ENCODE peak calls at places on chromosome 2, in nine cellular contexts. One of them, this sample, is unnamed.

GRCh38 chr2:74063486-74063885 is 78.8 kb downstream of the TET3 start:
- DNase-seq in K562: no peak
- DNase-seq in transverse colon: no peak
- DNase-seq in spleen: no peak
- DNase-seq in GM23338: no peak
- DNase-seq in endothelial cell of umbilical vein: no peak
- DNase-seq in H1: no peak
- DNase-seq in stomach: no peak
- DNase-seq in GM12891: no peak
- DNase-seq in this sample: no peak

GRCh38 chr2:240956161-240956934 is 42.1 kb upstream of the SNED1 start:
- DNase-seq in spleen: peak
- DNase-seq in K562: no peak
- DNase-seq in GM12891: no peak
- DNase-seq in stomach: peak
- DNase-seq in transverse colon: no peak
- DNase-seq in H1: peak
- DNase-seq in GM23338: no peak
- DNase-seq in endothelial cell of umbilical vein: no peak
- DNase-seq in this sample: peak

GRCh38 chr2:120939595-120940318 is 204.1 kb downstream of the GLI2 start:
- DNase-seq in K562: peak
- DNase-seq in H1: no peak
- DNase-seq in spleen: no peak
- DNase-seq in endothelial cell of umbilical vein: no peak
- DNase-seq in transverse colon: no peak
- DNase-seq in GM23338: no peak
- DNase-seq in stomach: no peak
- DNase-seq in GM12891: no peak
- DNase-seq in this sample: no peak

GRCh38 chr2:237505188-237505939 is 18.3 kb downstream of the MLPH start:
- DNase-seq in spleen: peak
- DNase-seq in K562: no peak
- DNase-seq in H1: no peak
- DNase-seq in GM12891: no peak
- DNase-seq in GM23338: no peak
- DNase-seq in stomach: no peak
- DNase-seq in endothelial cell of umbilical vein: no peak
- DNase-seq in transverse colon: no peak
- DNase-seq in this sample: no peak

GRCh38 chr2:156343940-156344301 is 11.4 kb upstream of the NR4A2 start:
- DNase-seq in stomach: no peak
- DNase-seq in endothelial cell of umbilical vein: no peak
- DNase-seq in GM23338: no peak
- DNase-seq in GM12891: no peak
- DNase-seq in H1: no peak
- DNase-seq in K562: peak
- DNase-seq in spleen: no peak
- DNase-seq in transverse colon: no peak
- DNase-seq in this sample: no peak

GRCh38 chr2:9694661-9695060 is 63.9 kb upstream of the YWHAQ start:
- DNase-seq in H1: no peak
- DNase-seq in spleen: no peak
- DNase-seq in transverse colon: no peak
- DNase-seq in K562: no peak
- DNase-seq in GM12891: no peak
- DNase-seq in endothelial cell of umbilical vein: no peak
- DNase-seq in stomach: no peak
- DNase-seq in GM23338: peak
- DNase-seq in this sample: no peak

GRCh38 chr2:234289789-234290188 is 207.1 kb downstream of the ARL4C start:
- DNase-seq in H1: no peak
- DNase-seq in endothelial cell of umbilical vein: no peak
- DNase-seq in K562: no peak
- DNase-seq in transverse colon: no peak
- DNase-seq in spleen: no peak
- DNase-seq in GM12891: no peak
- DNase-seq in GM23338: no peak
- DNase-seq in stomach: no peak
- DNase-seq in this sample: no peak

GRCh38 chr2:101387151-101387807 is at the start of gene CREG2:
- DNase-seq in GM23338: peak
- DNase-seq in transverse colon: peak
- DNase-seq in K562: peak
- DNase-seq in endothelial cell of umbilical vein: peak
- DNase-seq in spleen: peak
- DNase-seq in H1: peak
- DNase-seq in GM12891: peak
- DNase-seq in stomach: peak
- DNase-seq in this sample: peak

GRCh38 chr2:43075054-43075593 is 151.3 kb downstream of the ZFP36L2 start:
- DNase-seq in stomach: peak
- DNase-seq in endothelial cell of umbilical vein: peak
- DNase-seq in spleen: peak
- DNase-seq in K562: no peak
- DNase-seq in transverse colon: peak
- DNase-seq in GM12891: no peak
- DNase-seq in H1: no peak
- DNase-seq in GM23338: no peak
- DNase-seq in this sample: no peak

GRCh38 chr2:68853035-68853434 is 18.2 kb downstream of the BMP10 start:
- DNase-seq in K562: no peak
- DNase-seq in spleen: no peak
- DNase-seq in stomach: no peak
- DNase-seq in transverse colon: no peak
- DNase-seq in GM23338: no peak
- DNase-seq in H1: no peak
- DNase-seq in endothelial cell of umbilical vein: no peak
- DNase-seq in GM12891: no peak
- DNase-seq in this sample: no peak

GRCh38 chr2:60831921-60832320 is 49.5 kb upstream of the REL start:
- DNase-seq in spleen: no peak
- DNase-seq in H1: no peak
- DNase-seq in GM23338: no peak
- DNase-seq in K562: no peak
- DNase-seq in endothelial cell of umbilical vein: no peak
- DNase-seq in transverse colon: no peak
- DNase-seq in GM12891: no peak
- DNase-seq in stomach: no peak
- DNase-seq in this sample: no peak

GRCh38 chr2:238938460-238939055 is 90.7 kb downstream of the TWIST2 start:
- DNase-seq in transverse colon: peak
- DNase-seq in spleen: peak
- DNase-seq in endothelial cell of umbilical vein: no peak
- DNase-seq in H1: peak
- DNase-seq in stomach: peak
- DNase-seq in K562: no peak
- DNase-seq in GM23338: no peak
- DNase-seq in GM12891: no peak
- DNase-seq in this sample: no peak
- TF ChIP-seq POLR2AphosphoS5 in transverse colon: peak
- TF ChIP-seq POLR2AphosphoS5 in spleen: peak
- TF ChIP-seq POLR2AphosphoS5 in endothelial cell of umbilical vein: no peak
- TF ChIP-seq POLR2AphosphoS5 in H1: no peak
- TF ChIP-seq POLR2AphosphoS5 in stomach: no peak
- TF ChIP-seq POLR2AphosphoS5 in K562: no peak
- TF ChIP-seq POLR2AphosphoS5 in GM23338: no peak
- TF ChIP-seq POLR2AphosphoS5 in GM12891: no peak
- TF ChIP-seq POLR2AphosphoS5 in this sample: no peak

GRCh38 chr2:111159640-111160039 is 38.9 kb downstream of the BCL2L11 start:
- DNase-seq in GM23338: no peak
- DNase-seq in H1: no peak
- DNase-seq in endothelial cell of umbilical vein: no peak
- DNase-seq in GM12891: no peak
- DNase-seq in K562: no peak
- DNase-seq in stomach: no peak
- DNase-seq in transverse colon: no peak
- DNase-seq in spleen: no peak
- DNase-seq in this sample: no peak

GRCh38 chr2:111164078-111164477 is 43.4 kb downstream of the BCL2L11 start:
- DNase-seq in endothelial cell of umbilical vein: no peak
- DNase-seq in GM23338: peak
- DNase-seq in GM12891: no peak
- DNase-seq in K562: no peak
- DNase-seq in spleen: no peak
- DNase-seq in transverse colon: no peak
- DNase-seq in H1: no peak
- DNase-seq in stomach: no peak
- DNase-seq in this sample: no peak

GRCh38 chr2:111162718-111163331 is 42.1 kb downstream of the BCL2L11 start:
- DNase-seq in transverse colon: no peak
- DNase-seq in endothelial cell of umbilical vein: peak
- DNase-seq in stomach: peak
- DNase-seq in spleen: no peak
- DNase-seq in K562: peak
- DNase-seq in GM12891: no peak
- DNase-seq in H1: no peak
- DNase-seq in GM23338: no peak
- DNase-seq in this sample: no peak

GRCh38 chr2:111160758-111161157 is 40.0 kb downstream of the BCL2L11 start:
- DNase-seq in transverse colon: no peak
- DNase-seq in stomach: no peak
- DNase-seq in endothelial cell of umbilical vein: peak
- DNase-seq in spleen: no peak
- DNase-seq in H1: no peak
- DNase-seq in GM23338: no peak
- DNase-seq in K562: no peak
- DNase-seq in GM12891: no peak
- DNase-seq in this sample: no peak

DNA sequence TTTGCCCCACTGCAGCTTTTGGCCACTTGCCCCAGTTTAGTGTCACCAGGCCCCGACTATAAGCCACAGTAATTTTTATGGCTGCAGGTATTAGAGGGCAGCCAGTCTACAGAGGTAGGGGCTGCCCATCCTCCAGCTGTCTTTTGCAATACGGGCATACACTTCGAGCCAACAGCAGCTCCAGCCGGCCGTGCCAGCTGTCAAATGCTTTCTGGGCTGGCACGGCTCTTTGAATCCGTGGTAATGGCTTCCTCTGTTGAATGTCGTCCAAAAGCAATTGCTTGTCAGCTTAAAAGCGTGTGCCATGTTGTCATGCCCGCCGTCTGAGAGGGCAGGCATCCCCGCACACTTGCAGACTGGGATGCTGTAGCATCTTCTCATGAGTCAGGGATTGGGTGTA is 41.3 kb downstream of the BCL2L11 start:
- DNase-seq in GM23338: no peak
- DNase-seq in K562: no peak
- DNase-seq in transverse colon: peak
- DNase-seq in spleen: no peak
- DNase-seq in stomach: peak
- DNase-seq in GM12891: no peak
- DNase-seq in H1: no peak
- DNase-seq in endothelial cell of umbilical vein: peak
- DNase-seq in this sample: no peak
- TF ChIP-seq POLR2AphosphoS5 in GM23338: no peak
- TF ChIP-seq POLR2AphosphoS5 in K562: no peak
- TF ChIP-seq POLR2AphosphoS5 in transverse colon: no peak
- TF ChIP-seq POLR2AphosphoS5 in spleen: peak
- TF ChIP-seq POLR2AphosphoS5 in stomach: no peak
- TF ChIP-seq POLR2AphosphoS5 in GM12891: no peak
- TF ChIP-seq POLR2AphosphoS5 in H1: no peak
- TF ChIP-seq POLR2AphosphoS5 in endothelial cell of umbilical vein: no peak
- TF ChIP-seq POLR2AphosphoS5 in this sample: no peak

GRCh38 chr2:1855150-1855549 is 110.8 kb upstream of the PXDN start:
- DNase-seq in endothelial cell of umbilical vein: no peak
- DNase-seq in spleen: no peak
- DNase-seq in GM12891: no peak
- DNase-seq in transverse colon: no peak
- DNase-seq in stomach: no peak
- DNase-seq in H1: peak
- DNase-seq in GM23338: peak
- DNase-seq in K562: no peak
- DNase-seq in this sample: no peak
- TF ChIP-seq POLR2AphosphoS5 in endothelial cell of umbilical vein: no peak
- TF ChIP-seq POLR2AphosphoS5 in spleen: no peak
- TF ChIP-seq POLR2AphosphoS5 in GM12891: no peak
- TF ChIP-seq POLR2AphosphoS5 in transverse colon: no peak
- TF ChIP-seq POLR2AphosphoS5 in stomach: no peak
- TF ChIP-seq POLR2AphosphoS5 in H1: no peak
- TF ChIP-seq POLR2AphosphoS5 in GM23338: no peak
- TF ChIP-seq POLR2AphosphoS5 in K562: no peak
- TF ChIP-seq POLR2AphosphoS5 in this sample: no peak

GRCh38 chr2:201343559-201343958 is 13.6 kb downstream of the FLACC1 start:
- DNase-seq in H1: no peak
- DNase-seq in GM23338: no peak
- DNase-seq in endothelial cell of umbilical vein: no peak
- DNase-seq in spleen: no peak
- DNase-seq in stomach: no peak
- DNase-seq in transverse colon: no peak
- DNase-seq in K562: no peak
- DNase-seq in GM12891: no peak
- DNase-seq in this sample: no peak

GRCh38 chr2:201347154-201347553 is 10.0 kb downstream of the FLACC1 start:
- DNase-seq in stomach: no peak
- DNase-seq in endothelial cell of umbilical vein: no peak
- DNase-seq in spleen: no peak
- DNase-seq in K562: peak
- DNase-seq in GM23338: no peak
- DNase-seq in transverse colon: no peak
- DNase-seq in GM12891: no peak
- DNase-seq in H1: no peak
- DNase-seq in this sample: no peak

GRCh38 chr2:201344663-201345366 is 12.3 kb downstream of the FLACC1 start:
- DNase-seq in GM12891: peak
- DNase-seq in GM23338: peak
- DNase-seq in transverse colon: no peak
- DNase-seq in H1: no peak
- DNase-seq in K562: peak
- DNase-seq in stomach: no peak
- DNase-seq in endothelial cell of umbilical vein: no peak
- DNase-seq in spleen: no peak
- DNase-seq in this sample: no peak

GRCh38 chr2:201342923-201343322 is 14.2 kb downstream of the FLACC1 start:
- DNase-seq in stomach: no peak
- DNase-seq in spleen: no peak
- DNase-seq in GM23338: no peak
- DNase-seq in K562: no peak
- DNase-seq in transverse colon: no peak
- DNase-seq in endothelial cell of umbilical vein: no peak
- DNase-seq in GM12891: no peak
- DNase-seq in H1: no peak
- DNase-seq in this sample: no peak

DNA sequence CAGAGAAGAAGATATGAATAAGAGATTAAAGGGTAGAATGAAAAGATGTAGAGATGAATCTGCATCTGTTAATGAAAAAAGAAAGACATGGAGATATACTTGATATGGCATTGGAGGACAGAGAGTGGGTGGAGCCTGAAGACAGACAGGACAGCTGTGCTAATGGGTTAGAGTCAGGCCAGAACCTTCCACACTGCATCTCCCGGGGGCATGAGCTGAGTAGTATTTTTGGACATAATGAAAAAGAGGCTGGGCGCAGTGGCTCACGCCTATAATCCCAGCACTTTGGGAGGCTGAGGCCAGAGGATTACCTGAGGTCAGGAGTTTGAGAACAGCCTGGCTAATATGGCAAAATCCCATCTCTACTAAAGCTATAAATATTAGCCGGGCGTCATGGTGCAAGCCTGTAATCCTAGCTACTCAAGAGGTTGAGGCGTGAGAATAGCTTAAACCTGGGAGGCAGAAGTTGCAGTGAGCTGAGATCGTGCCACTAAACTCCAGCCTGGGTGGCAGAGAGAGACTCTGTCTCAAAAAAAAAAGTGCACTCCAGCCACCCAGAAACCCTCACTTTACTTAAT is 11.4 kb downstream of the FLACC1 start:
- DNase-seq in H1: no peak
- DNase-seq in stomach: no peak
- DNase-seq in K562: no peak
- DNase-seq in GM23338: no peak
- DNase-seq in endothelial cell of umbilical vein: no peak
- DNase-seq in GM12891: no peak
- DNase-seq in spleen: no peak
- DNase-seq in transverse colon: no peak
- DNase-seq in this sample: no peak
- TF ChIP-seq POLR2AphosphoS5 in H1: no peak
- TF ChIP-seq POLR2AphosphoS5 in stomach: no peak
- TF ChIP-seq POLR2AphosphoS5 in K562: no peak
- TF ChIP-seq POLR2AphosphoS5 in GM23338: no peak
- TF ChIP-seq POLR2AphosphoS5 in endothelial cell of umbilical vein: no peak
- TF ChIP-seq POLR2AphosphoS5 in GM12891: no peak
- TF ChIP-seq POLR2AphosphoS5 in spleen: no peak
- TF ChIP-seq POLR2AphosphoS5 in transverse colon: no peak
- TF ChIP-seq POLR2AphosphoS5 in this sample: no peak

This sample was measured in GM12892.